ENCODE peak calls at places on chromosomes 5 and 9, in eight cellular contexts. C is stomach; N is ovary; W is gastrocnemius medialis; Z is PC-3; L is brain microvascular endothelial cell; M is CD8-positive, alpha-beta T cell; V is lower lobe of right lung. E is an unnamed sample. For H3K36me3, the result is how much of the 10 kb centered on the place peaks cover.

GRCh38 chr5:91468643-91469422 is 85.7 kb upstream of the ARRDC3 start:
- DNase-seq in C (no peak), N (no peak), W (no peak), Z (peak), L (no peak), M (no peak), V (no peak), E (peak)

GRCh38 chr5:149581931-149582768 is 852 bp downstream of the ARHGEF37 start:
- DNase-seq in C (peak), N (no peak), W (no peak), Z (peak), L (no peak), M (no peak), V (no peak), E (peak)

GRCh38 chr5:77209495-77210090 is 887 bp upstream of the PDE8B start:
- DNase-seq in C (no peak), N (no peak), W (no peak), Z (no peak), L (no peak), M (no peak), V (no peak), E (no peak)

GRCh38 chr5:61277190-61277589 is 54.9 kb upstream of the ZSWIM6 start:
- DNase-seq in C (no peak), N (no peak), W (no peak), Z (no peak), L (peak), M (no peak), V (no peak), E (no peak)

GRCh38 chr5:68242743-68243142 is 27.2 kb downstream of the PIK3R1 start:
- DNase-seq in C (no peak), N (no peak), W (no peak), Z (no peak), L (peak), M (no peak), V (no peak), E (no peak)

GRCh38 chr5:79512692-79513518 is 1.0 kb downstream of the HOMER1 start:
- DNase-seq in C (no peak), N (no peak), W (peak), Z (peak), L (peak), M (no peak), V (no peak), E (peak)

GRCh38 chr9:128208943-128209695 is 5.9 kb downstream of the DNM1 start:
- DNase-seq in C (no peak), N (no peak), W (no peak), Z (no peak), L (no peak), M (no peak), V (no peak), E (no peak)

GRCh38 chr5:77232545-77232944 is 22.1 kb downstream of the PDE8B start:
- DNase-seq in C (no peak), N (no peak), W (no peak), Z (no peak), L (peak), M (no peak), V (no peak), E (no peak)

GRCh38 chr9:95143591-95144561 is 173.6 kb downstream of the FANCC start:
- DNase-seq in C (peak), N (peak), W (peak), Z (no peak), L (no peak), M (no peak), V (peak), E (no peak)

GRCh38 chr5:102596951-102597350 is 98.2 kb upstream of the SLCO6A1 start:
- DNase-seq in C (no peak), N (no peak), W (no peak), Z (no peak), L (no peak), M (no peak), V (no peak), E (no peak)

GRCh38 chr5:35656721-35657120 is 39.1 kb downstream of the SPEF2 start:
- DNase-seq in C (no peak), N (no peak), W (no peak), Z (no peak), L (no peak), M (no peak), V (no peak), E (no peak)

GRCh38 chr9:137049544-137050449 is 3.8 kb upstream of the NPDC1 start:
- DNase-seq in C (peak), N (no peak), W (no peak), Z (peak), L (no peak), M (no peak), V (no peak), E (peak)

GRCh38 chr5:11110128-11110527 is 349.1 kb upstream of the DAP start:
- DNase-seq in C (no peak), N (no peak), W (no peak), Z (peak), L (no peak), M (no peak), V (no peak), E (no peak)
- TF ChIP-seq CTCF in C (no peak), N (no peak), W (no peak), Z (peak), L (peak), M (no peak), V (no peak), E (no peak)

DNA sequence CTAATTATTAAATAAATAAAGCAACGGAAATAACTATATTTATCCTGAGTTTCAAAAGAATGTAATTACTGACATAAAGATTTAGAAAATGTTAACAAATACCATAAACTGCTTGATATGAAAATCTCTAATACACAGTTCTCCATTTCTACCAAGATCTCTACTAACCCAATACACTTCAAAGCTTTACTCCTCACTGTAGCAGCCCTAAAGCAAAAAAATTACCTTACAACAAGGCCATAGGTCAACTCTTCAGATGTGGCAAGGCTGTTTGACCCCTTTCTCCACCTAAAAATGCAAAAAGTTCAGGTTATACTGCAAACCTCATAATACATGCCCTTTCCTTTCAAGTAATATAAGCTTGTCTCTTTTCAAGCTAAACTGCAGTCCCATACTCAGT is 96.7 kb downstream of the UGCG start:
- DNase-seq in C (no peak), N (no peak), W (no peak), Z (no peak), L (no peak), M (no peak), V (no peak), E (no peak)
- H3K4me3 ChIP-seq in C (no peak), N (no peak), W (no peak), Z (no peak), L (no peak), M (no peak), V (no peak), E (no peak)

DNA sequence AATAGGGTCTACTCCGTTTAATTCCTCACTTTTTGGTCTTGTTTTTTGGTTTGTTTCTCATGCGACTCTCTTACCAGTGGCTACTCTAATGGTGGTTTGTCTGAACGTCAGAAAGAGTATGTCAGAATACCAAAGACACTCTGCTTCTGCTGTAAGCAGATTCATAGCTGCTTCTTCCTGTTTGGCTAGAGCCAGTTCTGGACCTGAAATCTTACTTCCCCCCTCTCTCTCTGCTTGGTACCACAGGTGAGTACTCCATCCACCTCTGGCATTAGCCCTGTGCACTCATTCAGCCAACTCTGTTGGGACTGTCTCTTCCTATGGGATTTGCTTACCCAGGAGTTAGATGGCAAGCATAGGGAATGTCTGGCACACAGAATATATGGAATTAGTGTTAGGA is 6.6 kb downstream of the ZCCHC7 start:
- DNase-seq in C (no peak), N (no peak), W (no peak), Z (no peak), L (no peak), M (no peak), V (no peak), E (no peak)
- H3K36me3 ChIP-seq in C (under half), N (under half), W (under half), Z (under half), L (under half), M (under half), V (under half), E (under half)

GRCh38 chr5:96720408-96720807 is 58.2 kb downstream of the CAST start:
- DNase-seq in C (no peak), N (no peak), W (no peak), Z (peak), L (no peak), M (no peak), V (no peak), E (no peak)
- TF ChIP-seq CTCF in C (no peak), N (no peak), W (no peak), Z (no peak), L (peak), M (no peak), V (no peak), E (peak)

DNA sequence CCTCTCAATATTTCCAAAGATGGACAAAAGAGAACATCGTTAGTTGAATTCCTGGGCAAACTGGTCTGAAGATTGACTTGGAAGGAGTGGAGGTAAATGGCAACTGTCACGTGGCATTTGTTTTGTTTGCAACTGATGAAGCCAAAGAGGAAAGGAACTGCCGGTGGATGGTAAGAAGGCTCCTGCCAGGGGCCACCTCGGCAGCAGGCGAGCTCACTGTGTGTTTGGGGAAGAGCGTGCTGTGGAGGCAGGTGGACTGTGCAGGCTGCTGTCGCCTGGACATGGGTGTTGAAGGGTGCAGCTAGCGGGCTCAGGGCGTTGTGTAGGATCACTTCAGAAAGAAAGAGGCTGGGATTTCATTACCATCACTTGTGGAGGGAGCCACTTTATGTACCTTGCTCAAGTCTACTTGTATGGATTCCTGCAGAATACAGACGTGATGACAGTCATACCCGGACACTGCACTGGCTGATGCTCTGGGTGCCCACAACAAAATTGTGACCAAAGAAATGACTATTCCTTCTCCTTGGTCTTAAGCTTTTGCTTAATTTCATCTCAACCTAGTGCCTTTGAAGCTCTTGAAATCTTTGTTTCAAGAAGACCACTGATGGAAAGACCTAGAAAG is 72.7 kb downstream of the MAP1B start:
- DNase-seq in C (no peak), N (no peak), W (no peak), Z (peak), L (no peak), M (no peak), V (no peak), E (peak)
- H3K4me3 ChIP-seq in C (peak), N (peak), W (peak), Z (peak), L (peak), M (no peak), V (no peak), E (no peak)

E was measured in bronchial epithelial cell.